ENCODE peak calls at places on chromosomes 2 and 18, in six cellular contexts. K is upper lobe of left lung, P is kidney, Z is sigmoid colon, O is tibial artery, H is A549. M is an unnamed sample.

GRCh38 chr2:182717451-182718215 is 1.6 kb downstream of the DNAJC10 start:
- DNase-seq in H (no peak), P (no peak), K (no peak), O (no peak), Z (no peak), M (no peak)

GRCh38 chr2:33670392-33670937 is 71.4 kb upstream of the FAM98A start:
- DNase-seq in H (peak), O (no peak), Z (no peak), P (no peak), K (no peak), M (no peak)

GRCh38 chr2:151916632-151917031 is 88.4 kb upstream of the ARL5A start:
- DNase-seq in K (no peak), P (no peak), H (no peak), Z (no peak), O (no peak), M (no peak)

GRCh38 chr18:25019086-25019860 is 332.7 kb downstream of the ZNF521 start:
- DNase-seq in H (no peak), O (no peak), Z (no peak), P (no peak), K (no peak), M (no peak)

GRCh38 chr2:60297296-60298010 is 256.0 kb downstream of the BCL11A start:
- DNase-seq in Z (no peak), K (peak), H (no peak), O (no peak), P (no peak), M (no peak)

GRCh38 chr2:238082151-238082550 is 18.0 kb upstream of the ESPNL start:
- DNase-seq in P (no peak), Z (no peak), H (no peak), K (no peak), O (no peak), M (no peak)

GRCh38 chr2:151247432-151247831 is 14.2 kb downstream of the RBM43 start:
- DNase-seq in K (no peak), P (no peak), O (no peak), H (no peak), Z (no peak), M (no peak)

GRCh38 chr2:54081574-54081973 is 33.8 kb upstream of the ACYP2 start:
- DNase-seq in O (no peak), H (no peak), K (no peak), P (no peak), Z (no peak), M (no peak)

GRCh38 chr2:7812231-7812995 is 869.4 kb upstream of the ID2 start:
- DNase-seq in H (no peak), K (no peak), O (no peak), P (no peak), Z (no peak), M (no peak)

GRCh38 chr2:99035920-99036319 is 99.9 kb upstream of the CRACDL start:
- DNase-seq in H (no peak), P (no peak), K (no peak), Z (no peak), O (no peak), M (no peak)
- TF ChIP-seq CTCF in H (no peak), P (no peak), K (no peak), Z (no peak), O (no peak), M (no peak)

GRCh38 chr2:85134255-85135065 is 1.3 kb downstream of the TCF7L1 start:
- DNase-seq in K (peak), H (no peak), O (peak), P (peak), Z (peak), M (no peak)

GRCh38 chr2:85132392-85132791 is 800 bp upstream of the TCF7L1 start:
- DNase-seq in P (no peak), H (no peak), K (no peak), O (peak), Z (no peak), M (no peak)

GRCh38 chr2:85133751-85134254 is 611 bp downstream of the TCF7L1 start:
- DNase-seq in K (peak), Z (peak), P (peak), H (peak), O (peak), M (no peak)

GRCh38 chr2:85131116-85131515 is 2.1 kb upstream of the TCF7L1 start:
- DNase-seq in O (no peak), K (no peak), Z (no peak), H (no peak), P (no peak), M (no peak)

GRCh38 chr2:85132834-85133637 is at the start of gene TCF7L1:
- DNase-seq in H (peak), K (peak), Z (peak), O (peak), P (peak), M (peak)
- H3K4me3 ChIP-seq in H (peak), K (peak), Z (peak), O (peak), P (peak), M (peak)

GRCh38 chr2:227164745-227165350 is 424 bp downstream of the COL4A3 start:
- DNase-seq in K (peak), H (peak), Z (no peak), O (no peak), P (peak), M (no peak)
- TF ChIP-seq CTCF in K (no peak), H (no peak), Z (no peak), O (no peak), P (no peak), M (no peak)

GRCh38 chr2:172083725-172084483 is 1.4 kb upstream of the DLX1 start:
- DNase-seq in P (no peak), O (no peak), Z (no peak), K (no peak), H (no peak), M (no peak)
- H3K4me3 ChIP-seq in P (no peak), O (no peak), Z (peak), K (peak), H (peak), M (peak)

GRCh38 chr2:176115883-176116813 is at the start of gene HOXD10:
- DNase-seq in H (peak), K (no peak), Z (peak), O (no peak), P (peak), M (no peak)
- TF ChIP-seq CTCF in H (no peak), K (no peak), Z (no peak), O (peak), P (peak), M (no peak)

GRCh38 chr2:218566296-218566695 is 1.9 kb downstream of the USP37 start:
- DNase-seq in K (no peak), O (no peak), Z (no peak), P (no peak), H (no peak), M (no peak)
- H3K4me3 ChIP-seq in K (no peak), O (no peak), Z (no peak), P (no peak), H (no peak), M (no peak)